ENCODE peak calls at places on chromosome 6, in nine cellular contexts. One of them, this sample, is unnamed.

GRCh38 chr6:33081098-33081824 is 5.5 kb downstream of the HLA-DPB1 start:
- DNase-seq in H1: no peak
- DNase-seq in fibroblast of pulmonary artery: no peak
- DNase-seq in gastrocnemius medialis: no peak
- DNase-seq in transverse colon: no peak
- DNase-seq in AG04449: no peak
- DNase-seq in fibroblast of the aortic adventitia: no peak
- DNase-seq in stomach: no peak
- DNase-seq in breast epithelium: no peak
- DNase-seq in this sample: no peak

GRCh38 chr6:19643713-19644112 is 193.5 kb upstream of the ID4 start:
- DNase-seq in H1: no peak
- DNase-seq in fibroblast of pulmonary artery: no peak
- DNase-seq in gastrocnemius medialis: no peak
- DNase-seq in transverse colon: no peak
- DNase-seq in AG04449: no peak
- DNase-seq in fibroblast of the aortic adventitia: no peak
- DNase-seq in stomach: no peak
- DNase-seq in breast epithelium: no peak
- DNase-seq in this sample: no peak

GRCh38 chr6:122947355-122947754 is 48.7 kb upstream of the CLVS2 start:
- DNase-seq in H1: peak; percentile 47
- DNase-seq in fibroblast of pulmonary artery: peak; percentile 35
- DNase-seq in gastrocnemius medialis: no peak
- DNase-seq in transverse colon: no peak
- DNase-seq in AG04449: no peak
- DNase-seq in fibroblast of the aortic adventitia: peak; percentile 3
- DNase-seq in stomach: peak; percentile 22
- DNase-seq in breast epithelium: no peak
- DNase-seq in this sample: peak; percentile 30

GRCh38 chr6:109002100-109002697 is 92.4 kb downstream of the SESN1 start:
- DNase-seq in H1: no peak
- DNase-seq in fibroblast of pulmonary artery: peak; percentile 79
- DNase-seq in gastrocnemius medialis: peak; percentile 58
- DNase-seq in transverse colon: no peak
- DNase-seq in AG04449: no peak
- DNase-seq in fibroblast of the aortic adventitia: peak; percentile 72
- DNase-seq in stomach: no peak
- DNase-seq in breast epithelium: peak; percentile 30
- DNase-seq in this sample: peak; percentile 80

GRCh38 chr6:43812850-43813584 is 43.0 kb downstream of the VEGFA start:
- DNase-seq in H1: no peak
- DNase-seq in fibroblast of pulmonary artery: no peak
- DNase-seq in gastrocnemius medialis: peak; percentile 72
- DNase-seq in transverse colon: peak; percentile 84
- DNase-seq in AG04449: no peak
- DNase-seq in fibroblast of the aortic adventitia: no peak
- DNase-seq in stomach: peak; percentile 68
- DNase-seq in breast epithelium: no peak
- DNase-seq in this sample: no peak

GRCh38 chr6:169883316-169883715 is 131.9 kb downstream of the ERMARD start:
- DNase-seq in H1: peak; percentile 11
- DNase-seq in fibroblast of pulmonary artery: no peak
- DNase-seq in gastrocnemius medialis: no peak
- DNase-seq in transverse colon: no peak
- DNase-seq in AG04449: no peak
- DNase-seq in fibroblast of the aortic adventitia: no peak
- DNase-seq in stomach: no peak
- DNase-seq in breast epithelium: no peak
- DNase-seq in this sample: no peak

GRCh38 chr6:107576852-107577251 is 86.9 kb downstream of the SOBP start:
- DNase-seq in H1: no peak
- DNase-seq in fibroblast of pulmonary artery: peak; percentile 6
- DNase-seq in gastrocnemius medialis: no peak
- DNase-seq in transverse colon: no peak
- DNase-seq in AG04449: no peak
- DNase-seq in fibroblast of the aortic adventitia: peak; percentile 56
- DNase-seq in stomach: no peak
- DNase-seq in breast epithelium: no peak
- DNase-seq in this sample: peak; percentile 85

GRCh38 chr6:131756039-131756438 is 45.2 kb upstream of the CTAGE9 start:
- DNase-seq in H1: no peak
- DNase-seq in fibroblast of pulmonary artery: no peak
- DNase-seq in gastrocnemius medialis: no peak
- DNase-seq in transverse colon: no peak
- DNase-seq in AG04449: no peak
- DNase-seq in fibroblast of the aortic adventitia: no peak
- DNase-seq in stomach: no peak
- DNase-seq in breast epithelium: no peak
- DNase-seq in this sample: no peak

GRCh38 chr6:52221302-52221701 is 23.0 kb downstream of the IL17F start:
- DNase-seq in H1: no peak
- DNase-seq in fibroblast of pulmonary artery: no peak
- DNase-seq in gastrocnemius medialis: no peak
- DNase-seq in transverse colon: no peak
- DNase-seq in AG04449: no peak
- DNase-seq in fibroblast of the aortic adventitia: no peak
- DNase-seq in stomach: no peak
- DNase-seq in breast epithelium: no peak
- DNase-seq in this sample: no peak

GRCh38 chr6:12403201-12403826 is 113.2 kb downstream of the EDN1 start:
- DNase-seq in H1: no peak
- DNase-seq in fibroblast of pulmonary artery: peak; percentile 48
- DNase-seq in gastrocnemius medialis: no peak
- DNase-seq in transverse colon: no peak
- DNase-seq in AG04449: no peak
- DNase-seq in fibroblast of the aortic adventitia: peak; percentile 73
- DNase-seq in stomach: no peak
- DNase-seq in breast epithelium: no peak
- DNase-seq in this sample: peak; percentile 79

GRCh38 chr6:40543776-40544175 is 43.4 kb downstream of the LRFN2 start:
- DNase-seq in H1: no peak
- DNase-seq in fibroblast of pulmonary artery: no peak
- DNase-seq in gastrocnemius medialis: no peak
- DNase-seq in transverse colon: no peak
- DNase-seq in AG04449: no peak
- DNase-seq in fibroblast of the aortic adventitia: no peak
- DNase-seq in stomach: no peak
- DNase-seq in breast epithelium: no peak
- DNase-seq in this sample: peak; percentile 11

GRCh38 chr6:39684790-39685485 is 40.3 kb downstream of the KIF6 start:
- DNase-seq in H1: no peak
- DNase-seq in fibroblast of pulmonary artery: no peak
- DNase-seq in gastrocnemius medialis: no peak
- DNase-seq in transverse colon: no peak
- DNase-seq in AG04449: no peak
- DNase-seq in fibroblast of the aortic adventitia: peak; percentile 1
- DNase-seq in stomach: no peak
- DNase-seq in breast epithelium: no peak
- DNase-seq in this sample: peak; percentile 41

GRCh38 chr6:121965739-121966138 is 433.7 kb upstream of the HSF2 start:
- DNase-seq in H1: no peak
- DNase-seq in fibroblast of pulmonary artery: no peak
- DNase-seq in gastrocnemius medialis: peak; percentile 69
- DNase-seq in transverse colon: no peak
- DNase-seq in AG04449: no peak
- DNase-seq in fibroblast of the aortic adventitia: peak; percentile 31
- DNase-seq in stomach: no peak
- DNase-seq in breast epithelium: no peak
- DNase-seq in this sample: no peak

GRCh38 chr6:150494236-150494635 is 105.4 kb upstream of the PLEKHG1 start:
- DNase-seq in H1: no peak
- DNase-seq in fibroblast of pulmonary artery: no peak
- DNase-seq in gastrocnemius medialis: peak; percentile 65
- DNase-seq in transverse colon: no peak
- DNase-seq in AG04449: no peak
- DNase-seq in fibroblast of the aortic adventitia: no peak
- DNase-seq in stomach: no peak
- DNase-seq in breast epithelium: peak; percentile 34
- DNase-seq in this sample: no peak

GRCh38 chr6:168197636-168198301 is 118.8 kb upstream of the FRMD1 start:
- DNase-seq in H1: peak; percentile 27
- DNase-seq in fibroblast of pulmonary artery: no peak
- DNase-seq in gastrocnemius medialis: no peak
- DNase-seq in transverse colon: no peak
- DNase-seq in AG04449: no peak
- DNase-seq in fibroblast of the aortic adventitia: no peak
- DNase-seq in stomach: no peak
- DNase-seq in breast epithelium: no peak
- DNase-seq in this sample: no peak

GRCh38 chr6:69231983-69232382 is 564.8 kb downstream of the LMBRD1 start:
- DNase-seq in H1: no peak
- DNase-seq in fibroblast of pulmonary artery: no peak
- DNase-seq in gastrocnemius medialis: no peak
- DNase-seq in transverse colon: no peak
- DNase-seq in AG04449: no peak
- DNase-seq in fibroblast of the aortic adventitia: no peak
- DNase-seq in stomach: no peak
- DNase-seq in breast epithelium: no peak
- DNase-seq in this sample: no peak

GRCh38 chr6:69233195-69233524 is 563.6 kb downstream of the LMBRD1 start:
- DNase-seq in H1: no peak
- DNase-seq in fibroblast of pulmonary artery: no peak
- DNase-seq in gastrocnemius medialis: no peak
- DNase-seq in transverse colon: no peak
- DNase-seq in AG04449: no peak
- DNase-seq in fibroblast of the aortic adventitia: no peak
- DNase-seq in stomach: no peak
- DNase-seq in breast epithelium: no peak
- DNase-seq in this sample: no peak

DNA sequence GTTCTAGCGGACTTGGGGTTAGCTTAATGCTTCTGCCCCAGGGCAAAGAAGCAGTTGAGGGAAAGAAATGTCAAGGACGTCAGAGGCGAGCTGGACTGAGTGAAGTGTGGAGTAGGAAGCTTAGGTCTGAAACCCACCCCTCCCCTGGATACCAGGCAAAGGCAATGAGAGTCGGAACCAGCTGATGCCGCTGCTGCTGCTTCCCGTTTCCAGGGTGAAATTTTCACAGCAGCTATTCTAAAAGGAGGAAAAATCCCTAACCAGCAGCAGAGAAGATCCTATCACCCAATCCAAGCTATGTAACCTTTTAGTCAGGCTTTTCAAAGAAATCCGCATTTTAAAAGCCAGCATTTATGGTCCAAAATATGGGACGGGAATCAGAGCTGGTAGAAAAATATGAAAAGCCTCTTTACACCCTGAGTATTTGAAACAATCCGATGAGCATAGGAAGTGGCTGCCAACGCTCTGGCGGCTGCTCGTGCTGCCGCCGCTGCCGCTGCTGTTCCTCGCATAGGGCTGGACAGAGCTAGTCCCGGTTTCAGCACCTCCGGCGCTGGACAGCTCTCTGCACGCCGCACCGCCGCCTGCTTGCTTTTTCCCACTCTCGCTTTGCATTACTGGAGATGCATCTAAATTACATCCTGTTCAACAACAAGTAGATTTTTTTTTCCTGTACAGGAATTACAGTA is 564.2 kb downstream of the LMBRD1 start:
- DNase-seq in H1: peak; percentile 86
- DNase-seq in fibroblast of pulmonary artery: peak; percentile 76
- DNase-seq in gastrocnemius medialis: no peak
- DNase-seq in transverse colon: peak; percentile 63
- DNase-seq in AG04449: no peak
- DNase-seq in fibroblast of the aortic adventitia: peak; percentile 55
- DNase-seq in stomach: peak; percentile 53
- DNase-seq in breast epithelium: no peak
- DNase-seq in this sample: peak; percentile 35
- H3K4me3 ChIP-seq in H1: no peak overlapping the region
- H3K4me3 ChIP-seq in fibroblast of pulmonary artery: no peak overlapping the region
- H3K4me3 ChIP-seq in gastrocnemius medialis: no peak overlapping the region
- H3K4me3 ChIP-seq in transverse colon: no peak overlapping the region
- H3K4me3 ChIP-seq in AG04449: no peak overlapping the region
- H3K4me3 ChIP-seq in fibroblast of the aortic adventitia: no peak overlapping the region
- H3K4me3 ChIP-seq in stomach: no peak overlapping the region
- H3K4me3 ChIP-seq in breast epithelium: no peak overlapping the region
- H3K4me3 ChIP-seq in this sample: no peak overlapping the region

DNA sequence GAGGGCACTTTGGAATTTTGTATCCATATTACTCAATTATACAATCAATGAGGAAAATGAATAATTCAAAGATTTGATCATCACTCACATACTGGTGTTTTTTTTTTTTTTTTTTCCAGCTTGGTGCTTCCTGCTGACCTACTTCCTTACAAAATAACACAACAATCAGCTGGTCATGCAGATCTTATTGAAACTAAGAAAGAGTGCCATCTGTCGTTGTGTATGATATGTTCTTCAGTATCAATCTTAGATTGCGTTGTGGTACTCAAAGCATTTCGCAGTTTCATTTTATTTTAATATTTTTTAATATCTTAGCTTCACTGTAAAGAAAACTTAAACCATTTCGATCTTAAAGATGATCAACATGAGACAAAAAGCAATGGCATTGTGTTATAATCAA is 155.6 kb downstream of the OGFRL1 start:
- DNase-seq in H1: no peak
- DNase-seq in fibroblast of pulmonary artery: no peak
- DNase-seq in gastrocnemius medialis: no peak
- DNase-seq in transverse colon: no peak
- DNase-seq in AG04449: no peak
- DNase-seq in fibroblast of the aortic adventitia: peak; percentile 3
- DNase-seq in stomach: no peak
- DNase-seq in breast epithelium: no peak
- DNase-seq in this sample: peak; percentile 28
- TF ChIP-seq CTCF in H1: no peak
- TF ChIP-seq CTCF in fibroblast of pulmonary artery: no peak
- TF ChIP-seq CTCF in gastrocnemius medialis: no peak
- TF ChIP-seq CTCF in transverse colon: no peak
- TF ChIP-seq CTCF in AG04449: no peak
- TF ChIP-seq CTCF in fibroblast of the aortic adventitia: no peak
- TF ChIP-seq CTCF in stomach: no peak
- TF ChIP-seq CTCF in breast epithelium: no peak
- TF ChIP-seq CTCF in this sample: no peak

GRCh38 chr6:41732601-41733348 is 2.6 kb downstream of the TFEB start:
- DNase-seq in H1: no peak
- DNase-seq in fibroblast of pulmonary artery: no peak
- DNase-seq in gastrocnemius medialis: peak; percentile 87
- DNase-seq in transverse colon: peak; percentile 70
- DNase-seq in AG04449: no peak
- DNase-seq in fibroblast of the aortic adventitia: no peak
- DNase-seq in stomach: peak; percentile 41
- DNase-seq in breast epithelium: no peak
- DNase-seq in this sample: no peak
- H3K4me3 ChIP-seq in H1: peak overlapping the region; percentile 65
- H3K4me3 ChIP-seq in fibroblast of pulmonary artery: peak overlapping the region; percentile 66
- H3K4me3 ChIP-seq in gastrocnemius medialis: peak overlapping the region; percentile 90
- H3K4me3 ChIP-seq in transverse colon: peak overlapping the region; percentile 92
- H3K4me3 ChIP-seq in AG04449: peak overlapping the region; percentile 73
- H3K4me3 ChIP-seq in fibroblast of the aortic adventitia: no peak overlapping the region
- H3K4me3 ChIP-seq in stomach: peak overlapping the region; percentile 88
- H3K4me3 ChIP-seq in breast epithelium: peak overlapping the region; percentile 76
- H3K4me3 ChIP-seq in this sample: no peak overlapping the region

DNA sequence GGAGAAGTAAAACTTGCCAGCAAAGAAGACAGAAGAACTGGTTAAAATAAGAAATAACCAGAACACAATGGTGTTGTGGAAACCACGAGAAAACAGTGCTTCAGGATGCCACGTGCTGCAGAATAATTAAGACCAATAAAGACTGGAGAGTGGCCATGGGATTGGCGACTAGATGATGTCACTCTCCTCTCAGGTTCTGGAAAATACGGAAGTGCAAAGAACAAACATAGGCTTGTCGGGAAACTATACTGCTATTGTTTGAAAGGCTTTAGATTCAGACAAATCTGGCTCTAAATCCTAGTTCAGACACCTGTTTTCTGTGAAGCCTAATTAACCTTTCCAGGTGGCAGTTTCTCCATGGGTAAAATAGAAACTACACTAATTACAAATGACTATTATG is 138.4 kb upstream of the STXBP5 start:
- DNase-seq in H1: no peak
- DNase-seq in fibroblast of pulmonary artery: no peak
- DNase-seq in gastrocnemius medialis: no peak
- DNase-seq in transverse colon: peak; percentile 20
- DNase-seq in AG04449: no peak
- DNase-seq in fibroblast of the aortic adventitia: no peak
- DNase-seq in stomach: no peak
- DNase-seq in breast epithelium: peak; percentile 37
- DNase-seq in this sample: no peak
- TF ChIP-seq CTCF in H1: no peak
- TF ChIP-seq CTCF in fibroblast of pulmonary artery: no peak
- TF ChIP-seq CTCF in gastrocnemius medialis: no peak
- TF ChIP-seq CTCF in transverse colon: no peak
- TF ChIP-seq CTCF in AG04449: no peak
- TF ChIP-seq CTCF in fibroblast of the aortic adventitia: no peak
- TF ChIP-seq CTCF in stomach: no peak
- TF ChIP-seq CTCF in breast epithelium: no peak
- TF ChIP-seq CTCF in this sample: no peak